ENCODE peak calls at places on chromosomes 5 and 9, in six cellular contexts. One of them, this sample, is unnamed.

GRCh38 chr5:54217826-54218503 is 92.4 kb downstream of the ARL15 start:
- DNase-seq in substantia nigra: no peak
- DNase-seq in upper lobe of right lung: no peak
- DNase-seq in DMS 273 treated with DMSO at 0.1 percent for 48 hours: no peak
- DNase-seq in GM10248: peak; percentile 22
- DNase-seq in brain microvascular endothelial cell: peak; percentile 65
- DNase-seq in this sample: no peak

GRCh38 chr5:63306909-63307308 is 655.3 kb downstream of the HTR1A start:
- DNase-seq in substantia nigra: no peak
- DNase-seq in upper lobe of right lung: no peak
- DNase-seq in DMS 273 treated with DMSO at 0.1 percent for 48 hours: no peak
- DNase-seq in GM10248: no peak
- DNase-seq in brain microvascular endothelial cell: no peak
- DNase-seq in this sample: no peak

GRCh38 chr9:68832853-68833518 is 127.9 kb downstream of the PIP5K1B start:
- DNase-seq in substantia nigra: no peak
- DNase-seq in upper lobe of right lung: no peak
- DNase-seq in DMS 273 treated with DMSO at 0.1 percent for 48 hours: no peak
- DNase-seq in GM10248: no peak
- DNase-seq in brain microvascular endothelial cell: no peak
- DNase-seq in this sample: no peak

GRCh38 chr5:140672455-140673186 is 755 bp downstream of the DND1 start:
- DNase-seq in substantia nigra: peak; percentile 7
- DNase-seq in upper lobe of right lung: no peak
- DNase-seq in DMS 273 treated with DMSO at 0.1 percent for 48 hours: no peak
- DNase-seq in GM10248: no peak
- DNase-seq in brain microvascular endothelial cell: no peak
- DNase-seq in this sample: no peak

GRCh38 chr9:78298046-78298511 is 1.2 kb downstream of the PSAT1 start:
- DNase-seq in substantia nigra: peak; percentile 37
- DNase-seq in upper lobe of right lung: no peak
- DNase-seq in DMS 273 treated with DMSO at 0.1 percent for 48 hours: no peak
- DNase-seq in GM10248: peak; percentile 24
- DNase-seq in brain microvascular endothelial cell: no peak
- DNase-seq in this sample: no peak

GRCh38 chr9:31612336-31613030 is 772.0 kb upstream of the ACO1 start:
- DNase-seq in substantia nigra: no peak
- DNase-seq in upper lobe of right lung: no peak
- DNase-seq in DMS 273 treated with DMSO at 0.1 percent for 48 hours: no peak
- DNase-seq in GM10248: no peak
- DNase-seq in brain microvascular endothelial cell: peak; percentile 27
- DNase-seq in this sample: no peak

GRCh38 chr9:14710804-14711203 is 11.7 kb downstream of the CER1 start:
- DNase-seq in substantia nigra: no peak
- DNase-seq in upper lobe of right lung: no peak
- DNase-seq in DMS 273 treated with DMSO at 0.1 percent for 48 hours: no peak
- DNase-seq in GM10248: no peak
- DNase-seq in brain microvascular endothelial cell: peak; percentile 73
- DNase-seq in this sample: no peak

GRCh38 chr5:151896041-151896691 is 28.5 kb downstream of the GLRA1 start:
- DNase-seq in substantia nigra: no peak
- DNase-seq in upper lobe of right lung: no peak
- DNase-seq in DMS 273 treated with DMSO at 0.1 percent for 48 hours: peak; percentile 48
- DNase-seq in GM10248: no peak
- DNase-seq in brain microvascular endothelial cell: peak; percentile 91
- DNase-seq in this sample: no peak

GRCh38 chr5:103283869-103284268 is 25.3 kb downstream of the MACIR start:
- DNase-seq in substantia nigra: no peak
- DNase-seq in upper lobe of right lung: no peak
- DNase-seq in DMS 273 treated with DMSO at 0.1 percent for 48 hours: no peak
- DNase-seq in GM10248: no peak
- DNase-seq in brain microvascular endothelial cell: no peak
- DNase-seq in this sample: no peak

GRCh38 chr5:144832416-144832815 is 661.7 kb downstream of the KCTD16 start:
- DNase-seq in substantia nigra: no peak
- DNase-seq in upper lobe of right lung: no peak
- DNase-seq in DMS 273 treated with DMSO at 0.1 percent for 48 hours: no peak
- DNase-seq in GM10248: no peak
- DNase-seq in brain microvascular endothelial cell: no peak
- DNase-seq in this sample: no peak

GRCh38 chr5:95728494-95729114 is 2.5 kb upstream of the RHOBTB3 start:
- DNase-seq in substantia nigra: no peak
- DNase-seq in upper lobe of right lung: no peak
- DNase-seq in DMS 273 treated with DMSO at 0.1 percent for 48 hours: no peak
- DNase-seq in GM10248: no peak
- DNase-seq in brain microvascular endothelial cell: no peak
- DNase-seq in this sample: no peak

GRCh38 chr9:116656535-116656934 is 30.6 kb upstream of the TRIM32 start:
- DNase-seq in substantia nigra: no peak
- DNase-seq in upper lobe of right lung: no peak
- DNase-seq in DMS 273 treated with DMSO at 0.1 percent for 48 hours: no peak
- DNase-seq in GM10248: no peak
- DNase-seq in brain microvascular endothelial cell: no peak
- DNase-seq in this sample: no peak

GRCh38 chr9:117821943-117822342 is 117.7 kb downstream of the TLR4 start:
- DNase-seq in substantia nigra: no peak
- DNase-seq in upper lobe of right lung: no peak
- DNase-seq in DMS 273 treated with DMSO at 0.1 percent for 48 hours: no peak
- DNase-seq in GM10248: no peak
- DNase-seq in brain microvascular endothelial cell: no peak
- DNase-seq in this sample: no peak

GRCh38 chr9:109652971-109653370 is 127.0 kb upstream of the PALM2AKAP2 start:
- DNase-seq in substantia nigra: peak; percentile 8
- DNase-seq in upper lobe of right lung: no peak
- DNase-seq in DMS 273 treated with DMSO at 0.1 percent for 48 hours: no peak
- DNase-seq in GM10248: no peak
- DNase-seq in brain microvascular endothelial cell: peak; percentile 48
- DNase-seq in this sample: no peak

GRCh38 chr5:91048073-91048472 is 335.0 kb downstream of the ARRDC3 start:
- DNase-seq in substantia nigra: no peak
- DNase-seq in upper lobe of right lung: no peak
- DNase-seq in DMS 273 treated with DMSO at 0.1 percent for 48 hours: no peak
- DNase-seq in GM10248: no peak
- DNase-seq in brain microvascular endothelial cell: no peak
- DNase-seq in this sample: no peak

GRCh38 chr9:38249587-38250210 is 142.8 kb upstream of the ALDH1B1 start:
- DNase-seq in substantia nigra: no peak
- DNase-seq in upper lobe of right lung: no peak
- DNase-seq in DMS 273 treated with DMSO at 0.1 percent for 48 hours: no peak
- DNase-seq in GM10248: no peak
- DNase-seq in brain microvascular endothelial cell: no peak
- DNase-seq in this sample: no peak

GRCh38 chr9:14279671-14280070 is 34.3 kb downstream of the NFIB start:
- DNase-seq in substantia nigra: no peak
- DNase-seq in upper lobe of right lung: no peak
- DNase-seq in DMS 273 treated with DMSO at 0.1 percent for 48 hours: no peak
- DNase-seq in GM10248: no peak
- DNase-seq in brain microvascular endothelial cell: no peak
- DNase-seq in this sample: no peak

GRCh38 chr9:129102791-129103594 is 7.6 kb downstream of the CRAT start:
- DNase-seq in substantia nigra: no peak
- DNase-seq in upper lobe of right lung: no peak
- DNase-seq in DMS 273 treated with DMSO at 0.1 percent for 48 hours: no peak
- DNase-seq in GM10248: peak; percentile 62
- DNase-seq in brain microvascular endothelial cell: peak; percentile 44
- DNase-seq in this sample: no peak

GRCh38 chr5:61638476-61638875 is 306.4 kb downstream of the ZSWIM6 start:
- DNase-seq in substantia nigra: peak; percentile 73
- DNase-seq in upper lobe of right lung: no peak
- DNase-seq in DMS 273 treated with DMSO at 0.1 percent for 48 hours: no peak
- DNase-seq in GM10248: no peak
- DNase-seq in brain microvascular endothelial cell: no peak
- DNase-seq in this sample: no peak

GRCh38 chr9:34899535-34900158 is 58.4 kb upstream of the PHF24 start:
- DNase-seq in substantia nigra: peak; percentile 77
- DNase-seq in upper lobe of right lung: peak; percentile 76
- DNase-seq in DMS 273 treated with DMSO at 0.1 percent for 48 hours: peak; percentile 34
- DNase-seq in GM10248: peak; percentile 72
- DNase-seq in brain microvascular endothelial cell: peak; percentile 76
- DNase-seq in this sample: peak; percentile 78

GRCh38 chr9:32394381-32395049 is 10.1 kb downstream of the ACO1 start:
- DNase-seq in substantia nigra: no peak
- DNase-seq in upper lobe of right lung: no peak
- DNase-seq in DMS 273 treated with DMSO at 0.1 percent for 48 hours: no peak
- DNase-seq in GM10248: no peak
- DNase-seq in brain microvascular endothelial cell: no peak
- DNase-seq in this sample: no peak

GRCh38 chr9:110101531-110102161 is 106.3 kb downstream of the C9orf152 start:
- DNase-seq in substantia nigra: no peak
- DNase-seq in upper lobe of right lung: no peak
- DNase-seq in DMS 273 treated with DMSO at 0.1 percent for 48 hours: no peak
- DNase-seq in GM10248: peak; percentile 59
- DNase-seq in brain microvascular endothelial cell: no peak
- DNase-seq in this sample: no peak

This sample was measured in CD4-positive, CD25-positive, alpha-beta regulatory T cell.